ENCODE peak calls at places on chromosomes 7 and 10, in six cellular contexts. W is heart left ventricle, F is NB4, J is lower leg skin, B is H54, A is upper lobe of left lung. U is an unnamed sample.

GRCh38 chr10:50635286-50635685 is 11.5 kb upstream of the SGMS1 start:
- DNase-seq in W (no peak), F (no peak), J (no peak), B (peak), A (no peak), U (no peak)

GRCh38 chr7:92422926-92423325 is 24.4 kb upstream of the GATAD1 start:
- DNase-seq in W (no peak), F (no peak), J (no peak), B (no peak), A (no peak), U (no peak)

GRCh38 chr10:60107308-60107976 is 201.1 kb upstream of the CCDC6 start:
- DNase-seq in W (no peak), F (no peak), J (no peak), B (no peak), A (no peak), U (no peak)

GRCh38 chr7:140525741-140526140 is 46.4 kb upstream of the MKRN1 start:
- DNase-seq in W (no peak), F (no peak), J (no peak), B (no peak), A (no peak), U (no peak)

GRCh38 chr10:54906940-54907339 is 105.9 kb upstream of the PCDH15 start:
- DNase-seq in W (no peak), F (no peak), J (no peak), B (no peak), A (no peak), U (no peak)

GRCh38 chr7:130087364-130087763 is 17.0 kb downstream of the KLHDC10 start:
- DNase-seq in W (no peak), F (no peak), J (no peak), B (no peak), A (no peak), U (no peak)

GRCh38 chr10:28532223-28532508 is 752 bp upstream of the WAC start:
- DNase-seq in W (peak), F (no peak), J (peak), B (no peak), A (no peak), U (peak)

GRCh38 chr10:17115683-17116082 is 13.9 kb downstream of the CUBN start:
- DNase-seq in W (no peak), F (no peak), J (no peak), B (peak), A (no peak), U (no peak)

GRCh38 chr7:138285129-138285528 is 174.9 kb upstream of the TRIM24 start:
- DNase-seq in W (no peak), F (no peak), J (no peak), B (no peak), A (no peak), U (no peak)

GRCh38 chr10:47025253-47025539 is 114.0 kb downstream of the PTPN20 start:
- DNase-seq in W (no peak), F (no peak), J (no peak), B (no peak), A (peak), U (no peak)

GRCh38 chr10:2262333-2262732 is 525.0 kb upstream of the ADARB2 start:
- DNase-seq in W (no peak), F (no peak), J (no peak), B (no peak), A (no peak), U (no peak)

GRCh38 chr10:132455441-132455971 is 58.5 kb downstream of the PWWP2B start:
- DNase-seq in W (peak), F (no peak), J (no peak), B (no peak), A (no peak), U (no peak)

GRCh38 chr7:34497153-34497777 is 160.8 kb upstream of the NPSR1 start:
- DNase-seq in W (no peak), F (peak), J (no peak), B (peak), A (no peak), U (no peak)

GRCh38 chr7:102236592-102237287 is 49.9 kb upstream of the SH2B2 start:
- DNase-seq in W (no peak), F (peak), J (peak), B (peak), A (peak), U (peak)

GRCh38 chr7:27129729-27130539 is 623 bp downstream of the HOXA4 start:
- DNase-seq in W (peak), F (peak), J (no peak), B (peak), A (no peak), U (no peak)

GRCh38 chr7:27158436-27159277 is 2.2 kb upstream of the HOXA7 start:
- DNase-seq in W (peak), F (no peak), J (no peak), B (no peak), A (peak), U (no peak)

GRCh38 chr7:122014697-122015096 is 129.4 kb downstream of the AASS start:
- DNase-seq in W (no peak), F (no peak), J (no peak), B (no peak), A (no peak), U (no peak)

GRCh38 chr10:77888356-77888703 is 38.2 kb downstream of the DLG5 start:
- DNase-seq in W (no peak), F (no peak), J (no peak), B (no peak), A (no peak), U (no peak)

GRCh38 chr10:67837519-67838314 is at the start of gene DNAJC12:
- DNase-seq in W (no peak), F (peak), J (no peak), B (no peak), A (no peak), U (peak)

GRCh38 chr7:2629740-2630681 is 1.8 kb upstream of the TTYH3 start:
- DNase-seq in W (peak), F (no peak), J (no peak), B (peak), A (no peak), U (no peak)

GRCh38 chr10:132451506-132452215 is 54.7 kb downstream of the PWWP2B start:
- DNase-seq in W (peak), F (peak), J (no peak), B (no peak), A (no peak), U (no peak)

GRCh38 chr10:89555688-89556445 is 20.5 kb upstream of the SLC16A12 start:
- DNase-seq in W (no peak), F (no peak), J (no peak), B (no peak), A (no peak), U (no peak)

GRCh38 chr7:103687981-103688380 is 242.0 kb upstream of the SLC26A5 start:
- DNase-seq in W (no peak), F (no peak), J (no peak), B (no peak), A (no peak), U (no peak)

GRCh38 chr10:34254596-34254995 is 560.5 kb downstream of the PARD3 start:
- DNase-seq in W (no peak), F (peak), J (no peak), B (peak), A (no peak), U (no peak)

GRCh38 chr7:151228024-151228866 is 1.2 kb upstream of the ABCF2 start:
- DNase-seq in W (no peak), F (no peak), J (no peak), B (no peak), A (no peak), U (no peak)

GRCh38 chr7:149558149-149558861 is 60.7 kb upstream of the ZNF746 start:
- DNase-seq in W (no peak), F (no peak), J (no peak), B (peak), A (peak), U (no peak)

GRCh38 chr7:13016036-13016581 is 328.7 kb downstream of the ARL4A start:
- DNase-seq in W (no peak), F (no peak), J (no peak), B (no peak), A (no peak), U (no peak)

GRCh38 chr7:108335264-108335918 is 120.8 kb downstream of the NRCAM start:
- DNase-seq in W (no peak), F (no peak), J (no peak), B (no peak), A (no peak), U (no peak)

GRCh38 chr7:155456772-155457543 is 971 bp upstream of the EN2 start:
- DNase-seq in W (peak), F (peak), J (peak), B (peak), A (peak), U (no peak)

GRCh38 chr7:21507627-21508343 is 35.1 kb upstream of the DNAH11 start:
- DNase-seq in W (no peak), F (peak), J (no peak), B (peak), A (no peak), U (no peak)

GRCh38 chr10:125158528-125159485 is 1.6 kb downstream of the CTBP2 start:
- DNase-seq in W (peak), F (peak), J (no peak), B (peak), A (peak), U (no peak)
- TF ChIP-seq POLR2A in W (peak), F (no peak), J (peak), B (peak), A (peak), U (no peak)

GRCh38 chr10:102611514-102612095 is 32.7 kb upstream of the TRIM8 start:
- DNase-seq in W (peak), F (no peak), J (no peak), B (peak), A (no peak), U (no peak)
- TF ChIP-seq POLR2A in W (no peak), F (no peak), J (no peak), B (no peak), A (no peak), U (no peak)

DNA sequence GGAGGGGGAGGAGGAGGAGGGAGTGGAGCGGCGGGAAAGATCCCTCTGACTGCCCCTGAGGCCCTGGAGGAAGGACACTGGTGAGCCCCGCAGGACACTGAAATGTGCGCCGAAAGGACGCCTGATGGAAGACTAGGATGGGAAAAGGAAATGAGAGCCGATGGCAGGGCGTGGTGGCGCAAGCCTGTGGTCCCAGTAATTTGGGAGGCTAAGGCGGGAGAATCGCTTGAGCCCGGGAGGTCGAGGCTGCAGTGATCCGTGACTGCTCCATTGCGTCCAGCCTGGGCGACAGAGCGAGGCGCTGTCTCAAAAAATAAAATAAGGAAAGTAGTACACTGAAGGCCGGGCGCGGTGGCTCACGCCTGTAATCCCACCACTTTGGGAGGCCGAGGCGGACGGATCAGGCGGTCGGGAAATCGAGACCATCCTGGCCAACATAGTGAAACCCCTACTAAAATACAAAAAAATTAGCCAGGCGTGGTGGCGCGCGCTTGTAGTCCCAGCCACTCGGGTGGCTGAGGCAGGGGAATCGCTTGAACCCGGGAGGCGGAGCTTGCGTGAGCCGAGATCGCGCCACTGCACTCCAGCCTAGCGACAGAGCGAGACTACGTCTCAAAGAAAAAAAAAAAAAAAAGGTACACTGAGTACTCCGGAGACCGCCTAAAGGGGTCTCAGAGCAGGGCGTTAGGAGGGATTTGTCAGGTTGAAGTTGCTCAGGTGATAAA is 561 bp upstream of the HNRNPF start:
- DNase-seq in W (peak), F (peak), J (peak), B (no peak), A (peak), U (no peak)
- TF ChIP-seq POLR2A in W (no peak), F (no peak), J (no peak), B (no peak), A (peak), U (peak)

DNA sequence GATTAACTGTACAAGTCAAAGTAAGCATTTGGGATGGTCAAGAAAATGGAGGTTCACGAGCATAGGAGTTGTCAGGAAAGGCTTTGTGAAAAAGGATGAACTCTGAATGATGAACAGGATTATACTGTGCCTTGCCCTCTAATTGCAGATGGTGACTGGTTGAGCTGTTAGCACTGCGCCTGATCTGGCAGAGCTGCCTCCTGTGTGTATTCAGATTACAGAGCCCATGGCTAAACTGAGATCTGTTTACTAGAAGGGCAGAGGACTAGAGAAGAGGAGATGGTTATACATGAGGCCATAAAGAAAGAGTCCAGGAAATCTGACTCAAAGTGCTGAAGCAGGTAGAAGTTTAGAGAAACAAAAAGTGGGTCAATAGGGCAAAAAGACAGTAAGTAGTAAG is 29.7 kb downstream of the LRRC72 start:
- DNase-seq in W (no peak), F (no peak), J (no peak), B (no peak), A (no peak), U (no peak)
- TF ChIP-seq POLR2A in W (no peak), F (no peak), J (no peak), B (no peak), A (no peak), U (no peak)

DNA sequence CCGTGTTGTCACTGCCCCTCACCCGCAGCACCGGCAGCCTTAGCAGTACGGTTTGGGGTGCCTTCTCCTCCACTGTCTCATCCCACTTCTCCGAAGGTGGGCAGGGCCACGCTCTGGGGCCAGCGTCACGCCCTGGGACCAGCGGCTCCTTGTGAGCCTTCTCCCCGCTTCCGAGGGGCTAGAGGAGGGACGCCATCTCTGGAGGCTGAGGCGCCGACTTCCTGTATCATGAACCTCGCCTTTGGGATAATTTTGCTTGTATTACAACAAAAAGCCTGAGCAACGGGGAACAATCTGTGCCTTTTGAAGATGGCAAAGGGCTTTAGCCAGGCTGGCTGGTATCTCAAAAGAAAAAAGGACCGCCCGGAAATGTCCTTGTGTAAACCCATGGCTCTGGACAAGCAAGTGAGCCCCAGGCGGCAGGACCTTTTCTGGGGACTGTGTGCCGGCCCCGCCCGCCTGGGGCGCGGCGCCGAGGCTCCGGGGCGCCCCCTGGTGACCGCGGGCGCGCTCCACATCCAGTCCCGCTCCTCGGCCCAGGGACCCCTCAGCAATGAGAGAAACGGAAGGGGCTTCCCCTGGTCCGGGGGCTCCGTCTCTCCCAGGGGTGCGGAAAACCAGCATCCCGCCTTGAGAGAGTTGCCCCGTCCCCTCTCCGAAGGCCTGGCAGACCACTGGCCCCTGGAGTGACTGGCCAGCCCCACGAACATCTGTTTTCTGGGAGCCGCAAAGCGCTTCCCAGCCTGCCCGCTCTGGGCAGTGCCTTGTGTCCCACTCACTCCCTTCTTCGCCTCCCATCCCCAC is 3.8 kb downstream of the DEPP1 start:
- DNase-seq in W (peak), F (peak), J (no peak), B (peak), A (peak), U (peak)
- TF ChIP-seq POLR2A in W (peak), F (peak), J (no peak), B (peak), A (no peak), U (no peak)

GRCh38 chr7:127913686-127914085 is 117.6 kb downstream of the LRRC4 start:
- DNase-seq in W (no peak), F (no peak), J (no peak), B (no peak), A (no peak), U (no peak)

GRCh38 chr7:127911968-127912511 is 119.2 kb downstream of the LRRC4 start:
- DNase-seq in W (no peak), F (no peak), J (no peak), B (no peak), A (no peak), U (no peak)

GRCh38 chr7:127912901-127913300 is 118.3 kb downstream of the LRRC4 start:
- DNase-seq in W (no peak), F (no peak), J (no peak), B (no peak), A (no peak), U (no peak)

GRCh38 chr7:127916735-127917134 is 114.5 kb downstream of the LRRC4 start:
- DNase-seq in W (no peak), F (peak), J (no peak), B (no peak), A (no peak), U (no peak)

DNA sequence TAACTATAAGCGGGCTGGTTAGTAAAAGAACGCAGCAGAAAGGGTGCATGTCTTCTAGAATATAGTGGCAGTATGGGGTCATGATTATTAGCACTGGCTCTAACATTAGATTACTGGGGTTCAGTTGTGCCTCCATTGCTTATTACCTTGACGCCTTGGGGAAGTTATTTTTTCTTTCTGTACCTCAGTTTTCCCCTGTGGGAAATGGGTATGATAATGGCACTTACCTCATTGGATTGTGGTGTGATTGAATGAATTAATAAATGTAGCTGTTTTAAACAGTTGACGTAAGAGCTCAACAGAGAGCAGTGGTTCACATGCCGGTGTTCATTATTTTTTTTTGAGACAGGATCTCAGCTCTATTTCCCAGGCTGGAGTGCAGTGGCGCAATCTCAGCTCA is 116.5 kb downstream of the LRRC4 start:
- DNase-seq in W (no peak), F (no peak), J (no peak), B (no peak), A (no peak), U (no peak)
- TF ChIP-seq POLR2A in W (no peak), F (no peak), J (no peak), B (no peak), A (no peak), U (no peak)

GRCh38 chr7:44257618-44258422 is 57.0 kb downstream of the YKT6 start:
- DNase-seq in W (peak), F (peak), J (peak), B (peak), A (peak), U (peak)
- TF ChIP-seq POLR2A in W (no peak), F (no peak), J (no peak), B (peak), A (no peak), U (no peak)

DNA sequence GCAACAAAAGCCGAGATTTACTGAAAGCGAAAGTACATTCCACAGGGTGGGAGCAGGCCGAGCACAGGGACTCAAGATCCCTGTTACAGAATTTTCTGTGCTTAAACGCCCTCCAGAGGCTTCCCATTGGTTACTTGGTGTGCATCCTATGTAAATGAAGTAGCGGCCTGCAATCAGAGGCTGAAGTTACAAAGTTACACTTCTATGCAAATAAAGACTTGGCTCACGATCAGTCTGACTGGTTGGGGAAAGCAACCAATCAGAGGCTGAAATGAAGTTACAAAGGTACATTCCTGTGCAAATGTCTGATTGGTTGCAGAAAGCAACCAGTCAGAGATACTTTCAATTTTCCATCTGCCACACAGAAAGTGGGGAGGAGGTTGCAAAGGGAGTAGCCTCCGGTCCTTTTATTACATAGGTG is 4.1 kb downstream of the ACBD7 start:
- DNase-seq in W (no peak), F (no peak), J (no peak), B (peak), A (peak), U (no peak)
- TF ChIP-seq POLR2A in W (no peak), F (no peak), J (no peak), B (no peak), A (no peak), U (no peak)

GRCh38 chr7:66099551-66100407 is 14.9 kb upstream of the CRCP start:
- DNase-seq in W (no peak), F (peak), J (peak), B (no peak), A (peak), U (no peak)
- TF ChIP-seq POLR2A in W (no peak), F (no peak), J (no peak), B (peak), A (peak), U (no peak)

U was measured in GM12891.